ENCODE peak calls at places on chromosome X, in nine cellular contexts. One of them, this sample, is unnamed.

GRCh38 chrX:47854474-47854873 is 17.8 kb downstream of the ZNF81 start:
- DNase-seq in neural progenitor cell: peak; percentile 45
- DNase-seq in OCI-LY7: peak; percentile 22
- DNase-seq in upper lobe of left lung: no peak
- DNase-seq in hepatocyte: peak; percentile 30
- DNase-seq in AG04450: no peak
- DNase-seq in heart right ventricle: no peak
- DNase-seq in left lung: no peak
- DNase-seq in A549: no peak
- DNase-seq in this sample: no peak

GRCh38 chrX:129754266-129755024 is 15.7 kb downstream of the XPNPEP2 start:
- DNase-seq in left lung: no peak
- DNase-seq in OCI-LY7: no peak
- DNase-seq in A549: no peak
- DNase-seq in heart right ventricle: no peak
- DNase-seq in hepatocyte: no peak
- DNase-seq in AG04450: no peak
- DNase-seq in upper lobe of left lung: no peak
- DNase-seq in neural progenitor cell: peak; percentile 46
- DNase-seq in this sample: no peak

GRCh38 chrX:1581132-1581531 is 10.3 kb upstream of the AKAP17A start:
- DNase-seq in upper lobe of left lung: peak; percentile 56
- DNase-seq in A549: peak; percentile 84
- DNase-seq in left lung: no peak
- DNase-seq in AG04450: no peak
- DNase-seq in OCI-LY7: peak; percentile 85
- DNase-seq in heart right ventricle: no peak
- DNase-seq in hepatocyte: no peak
- DNase-seq in neural progenitor cell: no peak
- DNase-seq in this sample: peak; percentile 87

GRCh38 chrX:15750611-15751159 is 12.6 kb downstream of the CA5B start:
- DNase-seq in hepatocyte: no peak
- DNase-seq in A549: no peak
- DNase-seq in upper lobe of left lung: no peak
- DNase-seq in neural progenitor cell: no peak
- DNase-seq in heart right ventricle: no peak
- DNase-seq in AG04450: no peak
- DNase-seq in left lung: no peak
- DNase-seq in OCI-LY7: no peak
- DNase-seq in this sample: no peak

GRCh38 chrX:21885568-21885967 is 29.8 kb downstream of the YY2 start:
- DNase-seq in heart right ventricle: no peak
- DNase-seq in AG04450: no peak
- DNase-seq in OCI-LY7: no peak
- DNase-seq in left lung: no peak
- DNase-seq in neural progenitor cell: peak; percentile 3
- DNase-seq in upper lobe of left lung: no peak
- DNase-seq in A549: no peak
- DNase-seq in hepatocyte: no peak
- DNase-seq in this sample: no peak

GRCh38 chrX:66677430-66677829 is 38.6 kb upstream of the EDA2R start:
- DNase-seq in upper lobe of left lung: no peak
- DNase-seq in left lung: no peak
- DNase-seq in OCI-LY7: no peak
- DNase-seq in heart right ventricle: no peak
- DNase-seq in neural progenitor cell: no peak
- DNase-seq in hepatocyte: no peak
- DNase-seq in AG04450: no peak
- DNase-seq in A549: no peak
- DNase-seq in this sample: no peak

GRCh38 chrX:155841232-155841631 is 39.9 kb upstream of the VAMP7 start:
- DNase-seq in left lung: no peak
- DNase-seq in upper lobe of left lung: no peak
- DNase-seq in OCI-LY7: no peak
- DNase-seq in hepatocyte: no peak
- DNase-seq in neural progenitor cell: no peak
- DNase-seq in A549: no peak
- DNase-seq in AG04450: no peak
- DNase-seq in heart right ventricle: no peak
- DNase-seq in this sample: no peak

GRCh38 chrX:138897621-138898492 is 186.3 kb upstream of the FGF13 start:
- DNase-seq in OCI-LY7: no peak
- DNase-seq in neural progenitor cell: no peak
- DNase-seq in upper lobe of left lung: no peak
- DNase-seq in heart right ventricle: no peak
- DNase-seq in left lung: no peak
- DNase-seq in AG04450: no peak
- DNase-seq in hepatocyte: no peak
- DNase-seq in A549: no peak
- DNase-seq in this sample: no peak

GRCh38 chrX:78199851-78200250 is 60.4 kb upstream of the TAF9B start:
- DNase-seq in OCI-LY7: peak; percentile 24
- DNase-seq in neural progenitor cell: peak; percentile 9
- DNase-seq in AG04450: no peak
- DNase-seq in hepatocyte: peak; percentile 16
- DNase-seq in A549: peak; percentile 50
- DNase-seq in upper lobe of left lung: no peak
- DNase-seq in heart right ventricle: no peak
- DNase-seq in left lung: no peak
- DNase-seq in this sample: peak; percentile 35

GRCh38 chrX:15373986-15374385 is 10.2 kb downstream of the VEGFD start:
- DNase-seq in left lung: no peak
- DNase-seq in AG04450: no peak
- DNase-seq in OCI-LY7: no peak
- DNase-seq in upper lobe of left lung: no peak
- DNase-seq in neural progenitor cell: no peak
- DNase-seq in heart right ventricle: no peak
- DNase-seq in A549: no peak
- DNase-seq in hepatocyte: no peak
- DNase-seq in this sample: no peak

GRCh38 chrX:50680990-50681389 is 133.0 kb downstream of the SHROOM4 start:
- DNase-seq in OCI-LY7: no peak
- DNase-seq in heart right ventricle: no peak
- DNase-seq in AG04450: no peak
- DNase-seq in A549: peak; percentile 1
- DNase-seq in left lung: no peak
- DNase-seq in hepatocyte: no peak
- DNase-seq in upper lobe of left lung: no peak
- DNase-seq in neural progenitor cell: peak; percentile 12
- DNase-seq in this sample: no peak

GRCh38 chrX:119236599-119237525 is 777 bp downstream of the PGRMC1 start:
- DNase-seq in A549: peak; percentile 51
- DNase-seq in upper lobe of left lung: peak; percentile 30
- DNase-seq in neural progenitor cell: peak; percentile 56
- DNase-seq in OCI-LY7: peak; percentile 22
- DNase-seq in heart right ventricle: peak; percentile 25
- DNase-seq in hepatocyte: peak; percentile 57
- DNase-seq in AG04450: peak; percentile 27
- DNase-seq in left lung: no peak
- DNase-seq in this sample: peak; percentile 59

DNA sequence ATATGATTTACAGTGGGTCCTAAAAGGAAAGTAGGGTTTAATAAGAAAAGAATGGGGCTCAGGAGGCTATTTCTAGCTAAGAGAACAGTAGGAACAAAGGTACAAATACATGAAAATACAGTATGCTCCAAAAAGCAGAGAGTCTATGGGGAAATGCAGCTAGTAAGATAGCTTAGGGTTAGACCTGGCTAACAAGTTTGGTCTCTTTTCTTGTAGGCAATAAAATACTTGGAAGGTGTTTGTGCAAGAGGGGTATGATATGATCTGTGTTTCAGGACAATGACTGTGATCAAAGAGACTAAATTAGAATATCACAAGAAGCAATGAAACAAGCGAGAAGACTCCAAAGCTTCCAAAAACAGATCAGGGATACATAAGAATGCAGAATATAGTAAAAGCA is 33.5 kb upstream of the SH3KBP1 start:
- DNase-seq in neural progenitor cell: no peak
- DNase-seq in A549: no peak
- DNase-seq in upper lobe of left lung: no peak
- DNase-seq in hepatocyte: no peak
- DNase-seq in left lung: no peak
- DNase-seq in heart right ventricle: no peak
- DNase-seq in OCI-LY7: no peak
- DNase-seq in AG04450: no peak
- DNase-seq in this sample: no peak
- H3K27ac ChIP-seq in neural progenitor cell: no peak overlapping the region
- H3K27ac ChIP-seq in A549: no peak overlapping the region
- H3K27ac ChIP-seq in upper lobe of left lung: no peak overlapping the region
- H3K27ac ChIP-seq in hepatocyte: no peak overlapping the region
- H3K27ac ChIP-seq in left lung: no peak overlapping the region
- H3K27ac ChIP-seq in heart right ventricle: no peak overlapping the region
- H3K27ac ChIP-seq in OCI-LY7: no peak overlapping the region
- H3K27ac ChIP-seq in AG04450: no peak overlapping the region
- H3K27ac ChIP-seq in this sample: no peak overlapping the region

GRCh38 chrX:19793471-19793870 is 93.9 kb downstream of the SH3KBP1 start:
- DNase-seq in upper lobe of left lung: no peak
- DNase-seq in neural progenitor cell: no peak
- DNase-seq in hepatocyte: no peak
- DNase-seq in left lung: no peak
- DNase-seq in heart right ventricle: no peak
- DNase-seq in A549: no peak
- DNase-seq in OCI-LY7: no peak
- DNase-seq in AG04450: no peak
- DNase-seq in this sample: no peak

GRCh38 chrX:19791562-19791961 is 95.8 kb downstream of the SH3KBP1 start:
- DNase-seq in heart right ventricle: no peak
- DNase-seq in upper lobe of left lung: no peak
- DNase-seq in A549: no peak
- DNase-seq in left lung: no peak
- DNase-seq in neural progenitor cell: no peak
- DNase-seq in AG04450: no peak
- DNase-seq in hepatocyte: no peak
- DNase-seq in OCI-LY7: no peak
- DNase-seq in this sample: no peak

GRCh38 chrX:19794690-19795089 is 92.7 kb downstream of the SH3KBP1 start:
- DNase-seq in left lung: no peak
- DNase-seq in A549: no peak
- DNase-seq in OCI-LY7: no peak
- DNase-seq in heart right ventricle: no peak
- DNase-seq in hepatocyte: no peak
- DNase-seq in AG04450: no peak
- DNase-seq in neural progenitor cell: no peak
- DNase-seq in upper lobe of left lung: no peak
- DNase-seq in this sample: no peak

GRCh38 chrX:19790829-19791228 is 96.6 kb downstream of the SH3KBP1 start:
- DNase-seq in hepatocyte: no peak
- DNase-seq in left lung: no peak
- DNase-seq in upper lobe of left lung: no peak
- DNase-seq in AG04450: no peak
- DNase-seq in heart right ventricle: no peak
- DNase-seq in neural progenitor cell: no peak
- DNase-seq in A549: no peak
- DNase-seq in OCI-LY7: no peak
- DNase-seq in this sample: no peak

DNA sequence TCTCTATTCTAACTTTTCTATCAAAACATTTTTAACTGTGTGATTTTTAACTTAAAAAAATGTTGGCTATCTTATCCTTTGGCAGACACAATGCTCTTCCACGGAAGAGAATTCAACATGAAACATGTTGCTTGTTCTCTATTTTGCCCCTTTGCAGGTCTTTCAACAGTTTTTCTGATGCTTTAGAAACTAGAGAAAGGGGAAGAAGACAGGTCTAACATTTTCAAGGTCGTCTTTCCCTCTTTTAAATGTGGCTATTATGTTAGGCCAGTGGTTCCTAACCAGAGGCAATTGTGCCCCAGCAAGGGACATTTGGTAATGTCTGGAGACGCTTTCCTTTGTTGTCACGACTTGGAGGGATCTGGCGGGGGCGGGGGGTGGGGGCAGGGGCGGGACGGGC is 95.0 kb downstream of the SH3KBP1 start:
- DNase-seq in neural progenitor cell: no peak
- DNase-seq in hepatocyte: no peak
- DNase-seq in A549: no peak
- DNase-seq in upper lobe of left lung: no peak
- DNase-seq in heart right ventricle: no peak
- DNase-seq in OCI-LY7: peak; percentile 45
- DNase-seq in left lung: no peak
- DNase-seq in AG04450: no peak
- DNase-seq in this sample: no peak
- H3K27ac ChIP-seq in neural progenitor cell: no peak overlapping the region
- H3K27ac ChIP-seq in hepatocyte: no peak overlapping the region
- H3K27ac ChIP-seq in A549: no peak overlapping the region
- H3K27ac ChIP-seq in upper lobe of left lung: no peak overlapping the region
- H3K27ac ChIP-seq in heart right ventricle: no peak overlapping the region
- H3K27ac ChIP-seq in OCI-LY7: peak overlapping the region; percentile 57
- H3K27ac ChIP-seq in left lung: no peak overlapping the region
- H3K27ac ChIP-seq in AG04450: no peak overlapping the region
- H3K27ac ChIP-seq in this sample: no peak overlapping the region

GRCh38 chrX:115642304-115642703 is 81.3 kb downstream of the PLS3 start:
- DNase-seq in neural progenitor cell: peak; percentile 5
- DNase-seq in upper lobe of left lung: no peak
- DNase-seq in hepatocyte: no peak
- DNase-seq in AG04450: no peak
- DNase-seq in heart right ventricle: no peak
- DNase-seq in OCI-LY7: no peak
- DNase-seq in A549: peak; percentile 5
- DNase-seq in left lung: no peak
- DNase-seq in this sample: no peak

GRCh38 chrX:115642895-115643530 is 82.0 kb downstream of the PLS3 start:
- DNase-seq in heart right ventricle: no peak
- DNase-seq in neural progenitor cell: peak; percentile 44
- DNase-seq in upper lobe of left lung: peak; percentile 32
- DNase-seq in OCI-LY7: peak; percentile 14
- DNase-seq in A549: peak; percentile 65
- DNase-seq in AG04450: peak; percentile 51
- DNase-seq in hepatocyte: peak; percentile 75
- DNase-seq in left lung: no peak
- DNase-seq in this sample: peak; percentile 37

DNA sequence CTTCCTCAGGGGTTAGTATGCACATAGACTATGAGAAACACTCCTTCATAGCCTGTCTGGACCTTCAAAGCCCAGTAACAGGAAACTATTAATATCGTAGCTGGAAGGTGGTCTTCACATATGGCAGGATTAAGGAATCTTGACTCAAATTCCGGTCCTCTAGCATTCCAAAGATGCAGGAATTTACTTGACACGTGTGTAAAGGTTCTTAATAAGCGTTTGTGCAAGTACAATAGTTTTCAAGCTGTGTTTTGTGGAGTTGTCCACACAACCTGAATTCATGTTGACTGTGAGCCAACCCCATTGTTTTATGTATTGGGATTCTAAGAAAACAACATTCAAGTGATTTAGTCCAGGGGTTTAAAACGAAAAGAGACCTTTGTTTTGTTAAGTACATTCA is 78.5 kb downstream of the PLS3 start:
- DNase-seq in upper lobe of left lung: no peak
- DNase-seq in neural progenitor cell: peak; percentile 34
- DNase-seq in OCI-LY7: no peak
- DNase-seq in A549: no peak
- DNase-seq in hepatocyte: no peak
- DNase-seq in left lung: no peak
- DNase-seq in heart right ventricle: no peak
- DNase-seq in AG04450: no peak
- DNase-seq in this sample: no peak
- H3K27ac ChIP-seq in upper lobe of left lung: no peak overlapping the region
- H3K27ac ChIP-seq in neural progenitor cell: no peak overlapping the region
- H3K27ac ChIP-seq in OCI-LY7: no peak overlapping the region
- H3K27ac ChIP-seq in A549: no peak overlapping the region
- H3K27ac ChIP-seq in hepatocyte: no peak overlapping the region
- H3K27ac ChIP-seq in left lung: no peak overlapping the region
- H3K27ac ChIP-seq in heart right ventricle: peak overlapping the region; percentile 55
- H3K27ac ChIP-seq in AG04450: no peak overlapping the region
- H3K27ac ChIP-seq in this sample: no peak overlapping the region

GRCh38 chrX:103329991-103330390 is at the start of gene TCEAL7:
- DNase-seq in heart right ventricle: peak; percentile 6
- DNase-seq in left lung: no peak
- DNase-seq in OCI-LY7: no peak
- DNase-seq in AG04450: no peak
- DNase-seq in A549: no peak
- DNase-seq in upper lobe of left lung: no peak
- DNase-seq in hepatocyte: peak; percentile 14
- DNase-seq in neural progenitor cell: peak; percentile 33
- DNase-seq in this sample: peak; percentile 90

GRCh38 chrX:103330601-103331397 is 760 bp downstream of the TCEAL7 start:
- DNase-seq in A549: no peak
- DNase-seq in heart right ventricle: no peak
- DNase-seq in neural progenitor cell: peak; percentile 69
- DNase-seq in left lung: no peak
- DNase-seq in AG04450: no peak
- DNase-seq in upper lobe of left lung: no peak
- DNase-seq in hepatocyte: peak; percentile 20
- DNase-seq in OCI-LY7: no peak
- DNase-seq in this sample: no peak
- H3K27ac ChIP-seq in A549: no peak overlapping the region
- H3K27ac ChIP-seq in heart right ventricle: peak overlapping the region; percentile 21
- H3K27ac ChIP-seq in neural progenitor cell: peak overlapping the region; percentile 5
- H3K27ac ChIP-seq in left lung: no peak overlapping the region
- H3K27ac ChIP-seq in AG04450: no peak overlapping the region
- H3K27ac ChIP-seq in upper lobe of left lung: no peak overlapping the region
- H3K27ac ChIP-seq in hepatocyte: peak overlapping the region; percentile 60
- H3K27ac ChIP-seq in OCI-LY7: no peak overlapping the region
- H3K27ac ChIP-seq in this sample: peak overlapping the region; percentile 41